ENCODE peak calls at places on chromosomes 3 and 15, in seven cellular contexts. X, V, F, I, J, O and A are unnamed samples.

GRCh38 chr3:13827699-13828098 is 52.2 kb downstream of the WNT7A start:
- DNase-seq in X (no peak), F (no peak), O (no peak), V (no peak), J (no peak), I (no peak), A (no peak)

GRCh38 chr3:43855674-43856299 is 165.0 kb downstream of the ABHD5 start:
- DNase-seq in I (no peak), F (no peak), X (peak; percentile 5), J (peak; percentile 58), O (peak; percentile 70), V (peak; percentile 63), A (no peak)

GRCh38 chr3:185439745-185440466 is 58.9 kb downstream of the TMEM41A start:
- DNase-seq in I (no peak), V (no peak), J (no peak), F (no peak), O (no peak), X (no peak), A (no peak)

GRCh38 chr15:29268706-29269484 is 727 bp downstream of the NSMCE3 start:
- DNase-seq in V (peak; percentile 59), O (no peak), F (peak; percentile 18), X (peak; percentile 18), J (peak; percentile 5), I (peak; percentile 27), A (no peak)

GRCh38 chr15:70237626-70238025 is 139.9 kb upstream of the TLE3 start:
- DNase-seq in V (no peak), X (no peak), I (no peak), F (no peak), J (no peak), O (no peak), A (no peak)

GRCh38 chr3:64214002-64214696 is 11.1 kb downstream of the PRICKLE2 start:
- DNase-seq in J (no peak), F (no peak), O (peak; percentile 72), V (peak; percentile 54), X (no peak), I (no peak), A (peak; percentile 82)

GRCh38 chr15:95363636-95364035 is 966.9 kb upstream of the NR2F2 start:
- DNase-seq in I (no peak), V (no peak), J (no peak), F (no peak), X (no peak), O (no peak), A (no peak)

GRCh38 chr3:169104972-169105371 is 558.5 kb downstream of the MECOM start:
- DNase-seq in I (no peak), X (no peak), F (no peak), J (no peak), O (no peak), V (no peak), A (peak; percentile 25)

GRCh38 chr3:21294768-21295167 is 456.2 kb downstream of the ZNF385D start:
- DNase-seq in O (no peak), F (no peak), I (no peak), V (no peak), J (no peak), X (no peak), A (no peak)

GRCh38 chr15:98541519-98541918 is 106.8 kb upstream of the IGF1R start:
- DNase-seq in O (no peak), F (no peak), J (no peak), X (no peak), V (no peak), I (no peak), A (no peak)

GRCh38 chr3:195869413-195870001 is 38.8 kb downstream of the TNK2 start:
- DNase-seq in V (no peak), J (no peak), O (no peak), F (no peak), I (no peak), X (no peak), A (no peak)

GRCh38 chr3:52730681-52731080 is 24.8 kb downstream of the SPCS1 start:
- DNase-seq in X (no peak), J (no peak), O (no peak), F (no peak), V (no peak), I (no peak), A (no peak)

GRCh38 chr3:16784958-16785357 is 99.8 kb upstream of the PLCL2 start:
- DNase-seq in J (no peak), I (no peak), V (no peak), F (no peak), O (no peak), X (no peak), A (no peak)

GRCh38 chr3:120417272-120417911 is 33.4 kb downstream of the FSTL1 start:
- DNase-seq in I (peak; percentile 70), X (peak; percentile 59), F (peak; percentile 85), O (peak; percentile 95), V (peak; percentile 93), J (peak; percentile 84), A (peak; percentile 96)

GRCh38 chr3:187017511-187018230 is 87.3 kb downstream of the ST6GAL1 start:
- DNase-seq in J (no peak), F (no peak), V (no peak), I (no peak), O (no peak), X (no peak), A (no peak)

GRCh38 chr3:168952551-168952950 is 711.0 kb downstream of the MECOM start:
- DNase-seq in I (no peak), O (no peak), F (no peak), J (no peak), V (no peak), X (no peak), A (peak; percentile 5)

GRCh38 chr3:51445544-51446280 is 54.1 kb downstream of the DCAF1 start:
- DNase-seq in O (no peak), I (no peak), V (no peak), X (no peak), F (no peak), J (no peak), A (no peak)

GRCh38 chr3:117439812-117440211 is 730.2 kb downstream of the TUSC7 start:
- DNase-seq in O (no peak), I (no peak), V (no peak), X (no peak), J (peak; percentile 40), F (no peak), A (no peak)

GRCh38 chr3:127366383-127366782 is 78.5 kb upstream of the PRR20G start:
- DNase-seq in I (no peak), V (no peak), J (peak; percentile 23), O (no peak), F (no peak), X (no peak), A (no peak)

GRCh38 chr3:18679226-18679625 is 254.1 kb upstream of the SATB1 start:
- DNase-seq in O (no peak), X (no peak), F (peak; percentile 8), V (no peak), J (no peak), I (no peak), A (no peak)